ENCODE peak calls at places on chromosomes 4 and X, in five cellular contexts. V is dorsolateral prefrontal cortex; Q is naive thymus-derived CD8-positive, alpha-beta T cell; D is brain microvascular endothelial cell; P is stimulated activated CD4-positive, alpha-beta T cell treated with anti-CD3 and anti-CD28 coated beads, Interleukin-12 subunit alpha, Interleukin-12 subunit beta, amount 100 ng/mL, for 4 hours. B is an unnamed sample.

GRCh38 chr4:71189471-71189870 is 149.3 kb upstream of the SLC4A4 start:
- DNase-seq in D (peak), Q (no peak), P (no peak), V (no peak), B (no peak)

GRCh38 chr4:144611850-144612249 is 34.1 kb upstream of the HHIP start:
- DNase-seq in Q (no peak), V (no peak), D (no peak), P (no peak), B (no peak)

GRCh38 chrX:78532363-78532762 is 126.8 kb downstream of the RTL3 start:
- DNase-seq in D (no peak), P (no peak), Q (no peak), V (no peak), B (no peak)

GRCh38 chr4:53576218-53576617 is 15.1 kb downstream of the LNX1 start:
- DNase-seq in V (no peak), Q (no peak), D (no peak), P (no peak), B (no peak)

GRCh38 chr4:17063870-17064269 is 165.4 kb upstream of the LDB2 start:
- DNase-seq in Q (no peak), V (no peak), D (peak), P (no peak), B (no peak)

GRCh38 chrX:13009844-13010243 is 34.6 kb downstream of the FAM9C start:
- DNase-seq in D (no peak), V (no peak), P (no peak), Q (no peak), B (no peak)

GRCh38 chrX:10278716-10279115 is 121.9 kb downstream of the CLCN4 start:
- DNase-seq in Q (no peak), D (no peak), P (no peak), V (no peak), B (no peak)

GRCh38 chr4:143286733-143287570 is 49.7 kb upstream of the GAB1 start:
- DNase-seq in P (no peak), V (no peak), Q (no peak), D (peak), B (no peak)

GRCh38 chr4:102453827-102454226 is 47.3 kb upstream of the NFKB1 start:
- DNase-seq in V (no peak), D (no peak), P (no peak), Q (no peak), B (no peak)

GRCh38 chr4:48858130-48858529 is 27.2 kb downstream of the OCIAD1 start:
- DNase-seq in V (no peak), D (peak), Q (no peak), P (no peak), B (no peak)

GRCh38 chr4:14667624-14668295 is 334.5 kb upstream of the CPEB2 start:
- DNase-seq in V (no peak), P (no peak), D (peak), Q (no peak), B (peak)

GRCh38 chr4:81503586-81503985 is 31.9 kb upstream of the RASGEF1B start:
- DNase-seq in P (no peak), V (no peak), D (no peak), Q (no peak), B (no peak)

GRCh38 chr4:7867701-7868429 is 71.8 kb downstream of the AFAP1 start:
- DNase-seq in Q (no peak), D (peak), P (no peak), V (no peak), B (no peak)

GRCh38 chr4:173909294-173909693 is 374.2 kb downstream of the FBXO8 start:
- DNase-seq in D (no peak), Q (no peak), V (no peak), P (no peak), B (no peak)

B was measured in NCI-H345.